ENCODE peak calls at places on chromosomes 6 and 20, in seven cellular contexts. One of them, this sample, is unnamed.

GRCh38 chr6:4164456-4164855 is 29.1 kb upstream of the ECI2 start:
- DNase-seq in brain microvascular endothelial cell: no peak
- DNase-seq in HS-5: no peak
- DNase-seq in Right ventricle myocardium inferior: no peak
- DNase-seq in choroid plexus epithelial cell: no peak
- DNase-seq in psoas muscle: no peak
- DNase-seq in stimulated activated CD4-positive, alpha-beta T cell treated with anti-CD3 and anti-CD28 coated beads, Interleukin-12 subunit alpha, Interleukin-12 subunit beta, amount 100 ng/mL, for 48 hours: no peak
- DNase-seq in this sample: no peak

GRCh38 chr20:38883081-38883980 is 42.9 kb upstream of the FAM83D start:
- DNase-seq in choroid plexus epithelial cell: peak
- DNase-seq in stimulated activated CD4-positive, alpha-beta T cell treated with anti-CD3 and anti-CD28 coated beads, Interleukin-12 subunit alpha, Interleukin-12 subunit beta, amount 100 ng/mL, for 48 hours: no peak
- DNase-seq in HS-5: no peak
- DNase-seq in brain microvascular endothelial cell: peak
- DNase-seq in psoas muscle: no peak
- DNase-seq in Right ventricle myocardium inferior: no peak
- DNase-seq in this sample: no peak

GRCh38 chr20:46253391-46253790 is 54.9 kb downstream of the CDH22 start:
- DNase-seq in choroid plexus epithelial cell: no peak
- DNase-seq in stimulated activated CD4-positive, alpha-beta T cell treated with anti-CD3 and anti-CD28 coated beads, Interleukin-12 subunit alpha, Interleukin-12 subunit beta, amount 100 ng/mL, for 48 hours: no peak
- DNase-seq in psoas muscle: no peak
- DNase-seq in brain microvascular endothelial cell: no peak
- DNase-seq in HS-5: no peak
- DNase-seq in Right ventricle myocardium inferior: no peak
- DNase-seq in this sample: no peak

GRCh38 chr20:56624786-56625681 is 4.1 kb upstream of the TFAP2C start:
- DNase-seq in Right ventricle myocardium inferior: no peak
- DNase-seq in stimulated activated CD4-positive, alpha-beta T cell treated with anti-CD3 and anti-CD28 coated beads, Interleukin-12 subunit alpha, Interleukin-12 subunit beta, amount 100 ng/mL, for 48 hours: no peak
- DNase-seq in psoas muscle: no peak
- DNase-seq in brain microvascular endothelial cell: no peak
- DNase-seq in HS-5: no peak
- DNase-seq in choroid plexus epithelial cell: no peak
- DNase-seq in this sample: no peak

GRCh38 chr6:34792605-34793500 is 970 bp downstream of the BLTP3A start:
- DNase-seq in stimulated activated CD4-positive, alpha-beta T cell treated with anti-CD3 and anti-CD28 coated beads, Interleukin-12 subunit alpha, Interleukin-12 subunit beta, amount 100 ng/mL, for 48 hours: no peak
- DNase-seq in choroid plexus epithelial cell: peak
- DNase-seq in Right ventricle myocardium inferior: no peak
- DNase-seq in brain microvascular endothelial cell: peak
- DNase-seq in psoas muscle: peak
- DNase-seq in HS-5: no peak
- DNase-seq in this sample: no peak

GRCh38 chr20:24673678-24674570 is 204.5 kb downstream of the SYNDIG1 start:
- DNase-seq in psoas muscle: no peak
- DNase-seq in stimulated activated CD4-positive, alpha-beta T cell treated with anti-CD3 and anti-CD28 coated beads, Interleukin-12 subunit alpha, Interleukin-12 subunit beta, amount 100 ng/mL, for 48 hours: no peak
- DNase-seq in Right ventricle myocardium inferior: no peak
- DNase-seq in brain microvascular endothelial cell: peak
- DNase-seq in choroid plexus epithelial cell: peak
- DNase-seq in HS-5: peak
- DNase-seq in this sample: no peak

GRCh38 chr6:108002365-108003221 is 44.6 kb upstream of the SEC63 start:
- DNase-seq in choroid plexus epithelial cell: peak
- DNase-seq in brain microvascular endothelial cell: peak
- DNase-seq in Right ventricle myocardium inferior: no peak
- DNase-seq in stimulated activated CD4-positive, alpha-beta T cell treated with anti-CD3 and anti-CD28 coated beads, Interleukin-12 subunit alpha, Interleukin-12 subunit beta, amount 100 ng/mL, for 48 hours: no peak
- DNase-seq in HS-5: no peak
- DNase-seq in psoas muscle: no peak
- DNase-seq in this sample: no peak

GRCh38 chr6:63899550-63899949 is 263.9 kb downstream of the PHF3 start:
- DNase-seq in HS-5: peak
- DNase-seq in brain microvascular endothelial cell: no peak
- DNase-seq in psoas muscle: no peak
- DNase-seq in stimulated activated CD4-positive, alpha-beta T cell treated with anti-CD3 and anti-CD28 coated beads, Interleukin-12 subunit alpha, Interleukin-12 subunit beta, amount 100 ng/mL, for 48 hours: no peak
- DNase-seq in choroid plexus epithelial cell: peak
- DNase-seq in Right ventricle myocardium inferior: no peak
- DNase-seq in this sample: no peak

GRCh38 chr20:21156266-21156665 is 30.4 kb downstream of the KIZ start:
- DNase-seq in brain microvascular endothelial cell: peak
- DNase-seq in Right ventricle myocardium inferior: no peak
- DNase-seq in stimulated activated CD4-positive, alpha-beta T cell treated with anti-CD3 and anti-CD28 coated beads, Interleukin-12 subunit alpha, Interleukin-12 subunit beta, amount 100 ng/mL, for 48 hours: no peak
- DNase-seq in psoas muscle: no peak
- DNase-seq in HS-5: peak
- DNase-seq in choroid plexus epithelial cell: peak
- DNase-seq in this sample: no peak

GRCh38 chr6:75381878-75382633 is 97.5 kb upstream of the TMEM30A start:
- DNase-seq in stimulated activated CD4-positive, alpha-beta T cell treated with anti-CD3 and anti-CD28 coated beads, Interleukin-12 subunit alpha, Interleukin-12 subunit beta, amount 100 ng/mL, for 48 hours: no peak
- DNase-seq in choroid plexus epithelial cell: peak
- DNase-seq in psoas muscle: no peak
- DNase-seq in HS-5: no peak
- DNase-seq in Right ventricle myocardium inferior: no peak
- DNase-seq in brain microvascular endothelial cell: peak
- DNase-seq in this sample: no peak

This sample was measured in heart left ventricle.